ENCODE peak calls at places on chromosomes 12 and 14, in six cellular contexts. X is CD8-positive, alpha-beta T cell; M is stimulated activated CD8-positive, alpha-beta memory T cell treated with anti-CD3 and anti-CD28 coated beads, Interleukin-4, amount 100 ng/mL, for 24 hours; F is NCI-H1092; U is GM12878; C is stimulated activated CD4-positive, alpha-beta T cell treated with anti-CD3 and anti-CD28 coated beads, Interleukin-15, amount 100 ng/mL, for 24 hours. E is an unnamed sample.

GRCh38 chr14:50813544-50813863 is 17.5 kb downstream of the NIN start:
- DNase-seq in X (no peak), M (no peak), F (no peak), U (peak; percentile 38), C (no peak), E (no peak)

GRCh38 chr12:110266980-110267620 is 13.9 kb upstream of the ATP2A2 start:
- DNase-seq in X (no peak), M (no peak), F (peak; percentile 46), U (no peak), C (no peak), E (no peak)

GRCh38 chr14:25006961-25007795 is 42.8 kb downstream of the STXBP6 start:
- DNase-seq in X (no peak), M (no peak), F (no peak), U (no peak), C (no peak), E (no peak)

GRCh38 chr14:55893695-55894094 is 224.5 kb upstream of the PELI2 start:
- DNase-seq in X (no peak), M (no peak), F (no peak), U (no peak), C (no peak), E (no peak)

GRCh38 chr12:6552140-6552551 is 3.7 kb downstream of the IFFO1 start:
- DNase-seq in X (no peak), M (no peak), F (no peak), U (no peak), C (no peak), E (no peak)

GRCh38 chr14:35534884-35535793 is 1.2 kb downstream of the INSM2 start:
- DNase-seq in X (peak; percentile 22), M (peak; percentile 50), F (peak; percentile 6), U (no peak), C (peak; percentile 76), E (no peak)

GRCh38 chr12:25957898-25958253 is 606 bp upstream of the RASSF8 start:
- DNase-seq in X (no peak), M (no peak), F (no peak), U (no peak), C (peak; percentile 15), E (no peak)

GRCh38 chr12:131272415-131272814 is 318.7 kb downstream of the ADGRD1 start:
- DNase-seq in X (no peak), M (no peak), F (no peak), U (no peak), C (no peak), E (no peak)

GRCh38 chr14:66082009-66082408 is 404.2 kb upstream of the CCDC196 start:
- DNase-seq in X (no peak), M (no peak), F (no peak), U (no peak), C (no peak), E (no peak)

GRCh38 chr12:76029982-76030377 is 1.6 kb downstream of the PHLDA1 start:
- DNase-seq in X (no peak), M (no peak), F (no peak), U (no peak), C (peak; percentile 43), E (no peak)

E was measured in iPS DF 6.9.